ENCODE peak calls at places on chromosomes 12 and 14, in seven cellular contexts. H is RWPE1; Z is amygdala; M is NCI-H2029 treated with DMSO at 0.1 percent for 48 hours; S is activated CD4-positive, alpha-beta memory T cell treated with anti-CD3 and anti-CD28 coated beads, Interleukin-2, amount 10 ng/mL, durations not matched to agents 7 days and 5 days; J is head of caudate nucleus; Q is AG08395. L is an unnamed sample.

GRCh38 chr14:71319646-71320045 is 412.4 kb downstream of the PCNX1 start:
- DNase-seq in S (no peak), J (peak), Q (no peak), H (peak), Z (no peak), M (no peak), L (peak)

GRCh38 chr12:54956818-54957641 is 27.5 kb downstream of the TESPA1 start:
- DNase-seq in Z (no peak), J (no peak), Q (no peak), M (no peak), S (no peak), H (no peak), L (no peak)

GRCh38 chr14:24186831-24187537 is 1.6 kb downstream of the IPO4 start:
- DNase-seq in M (no peak), J (no peak), Z (no peak), H (no peak), S (no peak), Q (no peak), L (no peak)

GRCh38 chr12:42130670-42131402 is 13.8 kb downstream of the GXYLT1 start:
- DNase-seq in Z (no peak), S (no peak), Q (peak), J (no peak), H (no peak), M (no peak), L (peak)

GRCh38 chr12:111034148-111034910 is 114.0 kb upstream of the MYL2 start:
- DNase-seq in Q (no peak), H (no peak), M (no peak), J (no peak), S (no peak), Z (no peak), L (no peak)

GRCh38 chr14:37977481-37977880 is 230.2 kb upstream of the SSTR1 start:
- DNase-seq in M (no peak), Z (no peak), Q (no peak), S (no peak), J (no peak), H (no peak), L (no peak)

GRCh38 chr12:57240069-57240921 is 10.7 kb downstream of the STAC3 start:
- DNase-seq in S (peak), Q (peak), J (peak), M (peak), Z (peak), H (no peak), L (peak)

GRCh38 chr14:22065372-22065771 is 391.8 kb upstream of the OR4E1 start:
- DNase-seq in S (no peak), M (no peak), H (no peak), J (no peak), Z (no peak), Q (no peak), L (no peak)

GRCh38 chr12:62190921-62191746 is 69.1 kb upstream of the USP15 start:
- DNase-seq in S (peak), Q (no peak), J (peak), M (no peak), H (peak), Z (no peak), L (no peak)

GRCh38 chr14:94540031-94540794 is 21.0 kb upstream of the SERPINA4 start:
- DNase-seq in Q (peak), J (no peak), Z (no peak), H (no peak), M (no peak), S (no peak), L (peak)

GRCh38 chr14:69328765-69329164 is 68.8 kb downstream of the GALNT16 start:
- DNase-seq in M (no peak), H (no peak), Q (no peak), J (no peak), Z (no peak), S (no peak), L (no peak)

GRCh38 chr12:106586535-106586802 is 3.7 kb downstream of the RFX4 start:
- DNase-seq in Q (no peak), Z (no peak), H (no peak), M (no peak), J (peak), S (no peak), L (no peak)

GRCh38 chr12:5798242-5799015 is 146.6 kb downstream of the ANO2 start:
- DNase-seq in Q (no peak), S (no peak), J (no peak), Z (no peak), M (no peak), H (no peak), L (no peak)

GRCh38 chr12:9334026-9334692 is 126.0 kb upstream of the PZP start:
- DNase-seq in S (no peak), J (peak), Q (peak), M (no peak), Z (no peak), H (no peak), L (no peak)

GRCh38 chr14:95520346-95520745 is 3.9 kb upstream of the SYNE3 start:
- DNase-seq in H (no peak), M (no peak), S (no peak), J (peak), Q (no peak), Z (no peak), L (no peak)

GRCh38 chr14:21054123-21054767 is 3.4 kb upstream of the RNASE8 start:
- DNase-seq in Z (no peak), M (no peak), H (no peak), Q (no peak), J (no peak), S (no peak), L (no peak)

GRCh38 chr12:53618340-53618739 is 7.8 kb downstream of the ATF7 start:
- DNase-seq in M (no peak), J (no peak), S (no peak), H (no peak), Q (no peak), Z (no peak), L (no peak)

GRCh38 chr12:91722072-91722471 is 423.6 kb downstream of the BTG1 start:
- DNase-seq in J (no peak), Q (no peak), Z (no peak), M (no peak), S (no peak), H (peak), L (peak)

GRCh38 chr14:23125933-23126524 is 7.0 kb upstream of the CEBPE start:
- DNase-seq in Z (no peak), H (no peak), J (peak), Q (no peak), S (no peak), M (no peak), L (no peak)

GRCh38 chr14:101726295-101726953 is 35.1 kb upstream of the PPP2R5C start:
- DNase-seq in S (no peak), H (no peak), J (peak), Q (no peak), M (no peak), Z (no peak), L (no peak)

GRCh38 chr14:104723651-104724406 is at the start of gene ADSS1:
- DNase-seq in Q (peak), Z (peak), M (no peak), J (peak), H (peak), S (peak), L (peak)

GRCh38 chr12:80698266-80698665 is 9.2 kb upstream of the MYF6 start:
- DNase-seq in H (no peak), Z (no peak), S (no peak), J (no peak), M (no peak), Q (no peak), L (no peak)

GRCh38 chr12:123805119-123805518 is 43.0 kb downstream of the DNAH10 start:
- DNase-seq in S (no peak), J (no peak), Z (no peak), H (no peak), Q (no peak), M (peak), L (no peak)

GRCh38 chr14:105838591-105839424 is 312.4 kb downstream of the TMEM121 start:
- DNase-seq in S (no peak), Q (no peak), J (peak), H (no peak), Z (no peak), M (no peak), L (no peak)

GRCh38 chr12:28974166-28974565 is 174.9 kb upstream of the FAR2 start:
- DNase-seq in M (no peak), Q (peak), Z (no peak), H (no peak), J (no peak), S (no peak), L (no peak)

GRCh38 chr14:95227279-95227860 is 70.0 kb upstream of the DICER1 start:
- DNase-seq in J (no peak), M (no peak), Q (no peak), H (no peak), Z (no peak), S (no peak), L (peak)

GRCh38 chr12:128772249-128772648 is 51.5 kb downstream of the SLC15A4 start:
- DNase-seq in H (no peak), Z (no peak), J (no peak), S (no peak), M (no peak), Q (no peak), L (no peak)

GRCh38 chr14:68713782-68714181 is 79.1 kb downstream of the ZFP36L1 start:
- DNase-seq in S (no peak), M (no peak), Q (no peak), J (no peak), Z (no peak), H (no peak), L (no peak)

GRCh38 chr12:131353826-131354225 is 357.1 kb upstream of the SFSWAP start:
- DNase-seq in Z (no peak), J (peak), S (no peak), Q (no peak), H (peak), M (no peak), L (no peak)

GRCh38 chr12:15603461-15604085 is 185.6 kb downstream of the EPS8 start:
- DNase-seq in Q (no peak), S (no peak), M (no peak), J (no peak), Z (no peak), H (no peak), L (peak)

GRCh38 chr14:88791629-88792571 is 853 bp downstream of the EML5 start:
- DNase-seq in H (no peak), J (peak), Q (no peak), Z (peak), S (peak), M (no peak), L (no peak)

GRCh38 chr12:96422192-96422591 is 22.0 kb upstream of the CDK17 start:
- DNase-seq in H (no peak), Z (no peak), Q (no peak), M (no peak), S (no peak), J (no peak), L (peak)

GRCh38 chr12:118714051-118714460 is 267.3 kb upstream of the SRRM4 start:
- DNase-seq in Q (no peak), H (no peak), J (peak), Z (peak), M (peak), S (peak), L (no peak)

GRCh38 chr12:47190271-47190750 is 110.6 kb upstream of the AMIGO2 start:
- DNase-seq in H (peak), Q (no peak), Z (no peak), J (no peak), S (no peak), M (no peak), L (peak)

GRCh38 chr14:101561145-101561896 is at the start of gene DIO3:
- DNase-seq in Z (no peak), H (no peak), S (no peak), Q (no peak), M (no peak), J (no peak), L (no peak)